ENCODE peak calls at places on chromosomes 5 and 9, in five cellular contexts. W, C, F, U and H are unnamed samples.
A peak's percentile ranks its signal among the peaks of the same experiment; 100 is the strongest.

GRCh38 chr5:67693956-67694564 is 497.5 kb upstream of the CD180 start:
- DNase-seq in W (no peak), U (no peak), F (no peak), C (peak; percentile 93), H (no peak)

GRCh38 chr5:370959-371810 is 49.7 kb downstream of the AHRR start:
- DNase-seq in C (peak; percentile 74), W (no peak), U (no peak), F (no peak), H (peak; percentile 13)

GRCh38 chr9:135769489-135770202 is 67.7 kb downstream of the KCNT1 start:
- DNase-seq in C (no peak), F (no peak), U (no peak), W (no peak), H (no peak)

GRCh38 chr9:29440449-29440848 is 1867.2 kb upstream of the C9orf72 start:
- DNase-seq in C (no peak), W (no peak), U (no peak), F (no peak), H (no peak)

GRCh38 chr9:90853945-90854344 is 52.3 kb downstream of the SYK start:
- DNase-seq in F (no peak), C (peak; percentile 65), U (no peak), W (no peak), H (no peak)

GRCh38 chr9:19224563-19224962 is 5.9 kb upstream of the DENND4C start:
- DNase-seq in U (no peak), F (no peak), C (no peak), W (no peak), H (no peak)

GRCh38 chr9:90996154-90996788 is 194.7 kb downstream of the SYK start:
- DNase-seq in U (no peak), W (no peak), F (no peak), C (no peak), H (no peak)

GRCh38 chr9:7210854-7211637 is 453.3 kb downstream of the KDM4C start:
- DNase-seq in U (no peak), W (no peak), F (no peak), C (no peak), H (peak; percentile 27)

GRCh38 chr9:15047028-15047551 is 136.9 kb upstream of the FREM1 start:
- DNase-seq in U (no peak), W (no peak), C (no peak), F (no peak), H (no peak)